ENCODE peak calls at places on chromosomes 4 and X, in five cellular contexts. Q is neuronal stem cell, L is mesendoderm, S is H9, I is IMR-90. J is an unnamed sample. For H3K4me1, the result is how much of the 10 kb centered on the place peaks cover.

GRCh38 chr4:70743728-70744127 is 22.0 kb downstream of the RUFY3 start:
- DNase-seq in Q (no peak), L (no peak), S (no peak), I (peak), J (no peak)

GRCh38 chrX:150897371-150898319 is 823 bp downstream of the CD99L2 start:
- DNase-seq in Q (no peak), L (peak), S (peak), I (no peak), J (peak)

GRCh38 chrX:119758682-119759332 is 419 bp downstream of the SOWAHD start:
- DNase-seq in Q (no peak), L (peak), S (peak), I (no peak), J (peak)

GRCh38 chr4:24915121-24915922 is 2.5 kb upstream of the CCDC149 start:
- DNase-seq in Q (no peak), L (peak), S (peak), I (no peak), J (no peak)

GRCh38 chr4:173264245-173264959 is 69.8 kb downstream of the HMGB2 start:
- DNase-seq in Q (no peak), L (no peak), S (no peak), I (peak), J (peak)

GRCh38 chrX:38664285-38664684 is 102.9 kb downstream of the TSPAN7 start:
- DNase-seq in Q (peak), L (peak), S (no peak), I (peak), J (peak)

GRCh38 chrX:130224810-130225209 is 43.9 kb downstream of the ZNF280C start:
- DNase-seq in Q (no peak), L (no peak), S (no peak), I (no peak), J (peak)

GRCh38 chrX:69031181-69031580 is 134.1 kb downstream of the PJA1 start:
- DNase-seq in Q (peak), L (peak), S (peak), I (no peak), J (no peak)

GRCh38 chr4:152970102-152970820 is 34.1 kb downstream of the FHDC1 start:
- DNase-seq in Q (no peak), L (no peak), S (no peak), I (peak), J (no peak)

GRCh38 chrX:38435130-38435529 is 82.7 kb downstream of the OTC start:
- DNase-seq in Q (no peak), L (no peak), S (no peak), I (no peak), J (no peak)

GRCh38 chr4:138576684-138577083 is 334.5 kb upstream of the SLC7A11 start:
- DNase-seq in Q (no peak), L (peak), S (no peak), I (peak), J (peak)

GRCh38 chr4:183080372-183081115 is 18.5 kb upstream of the WWC2 start:
- DNase-seq in Q (no peak), L (no peak), S (no peak), I (no peak), J (no peak)

GRCh38 chr4:22338806-22339205 is 177.1 kb downstream of the ADGRA3 start:
- DNase-seq in Q (no peak), L (no peak), S (no peak), I (no peak), J (no peak)

GRCh38 chr4:183099537-183100297 is 660 bp downstream of the WWC2 start:
- DNase-seq in Q (peak), L (peak), S (peak), I (no peak), J (peak)

GRCh38 chr4:82802906-82803305 is 4.3 kb upstream of the SCD5 start:
- DNase-seq in Q (no peak), L (no peak), S (no peak), I (no peak), J (no peak)

GRCh38 chrX:69151898-69152297 is 13.4 kb downstream of the PJA1 start:
- DNase-seq in Q (no peak), L (no peak), S (no peak), I (no peak), J (no peak)

GRCh38 chrX:96770315-96770714 is 85.7 kb downstream of the DIAPH2 start:
- DNase-seq in Q (no peak), L (no peak), S (no peak), I (peak), J (peak)

GRCh38 chr4:176561368-176561767 is 231.4 kb downstream of the VEGFC start:
- DNase-seq in Q (no peak), L (no peak), S (no peak), I (peak), J (peak)

GRCh38 chrX:48761674-48762471 is at the start of gene GLOD5:
- DNase-seq in Q (no peak), L (peak), S (peak), I (no peak), J (peak)

GRCh38 chrX:12954981-12955380 is 19.9 kb upstream of the TMSB4X start:
- DNase-seq in Q (no peak), L (no peak), S (no peak), I (no peak), J (no peak)

GRCh38 chr4:173522160-173522873 is 7.7 kb downstream of the HAND2 start:
- DNase-seq in Q (no peak), L (peak), S (peak), I (peak), J (peak)

GRCh38 chr4:112145326-112145819 is at the start of gene FAM241A:
- DNase-seq in Q (peak), L (peak), S (peak), I (peak), J (peak)

GRCh38 chr4:112145820-112146813 is 863 bp downstream of the FAM241A start:
- DNase-seq in Q (peak), L (peak), S (peak), I (peak), J (peak)

GRCh38 chr4:112150920-112151319 is 5.7 kb downstream of the FAM241A start:
- DNase-seq in Q (no peak), L (no peak), S (no peak), I (no peak), J (no peak)

GRCh38 chr4:112144546-112145325 is 518 bp upstream of the FAM241A start:
- DNase-seq in Q (no peak), L (no peak), S (no peak), I (no peak), J (no peak)

DNA sequence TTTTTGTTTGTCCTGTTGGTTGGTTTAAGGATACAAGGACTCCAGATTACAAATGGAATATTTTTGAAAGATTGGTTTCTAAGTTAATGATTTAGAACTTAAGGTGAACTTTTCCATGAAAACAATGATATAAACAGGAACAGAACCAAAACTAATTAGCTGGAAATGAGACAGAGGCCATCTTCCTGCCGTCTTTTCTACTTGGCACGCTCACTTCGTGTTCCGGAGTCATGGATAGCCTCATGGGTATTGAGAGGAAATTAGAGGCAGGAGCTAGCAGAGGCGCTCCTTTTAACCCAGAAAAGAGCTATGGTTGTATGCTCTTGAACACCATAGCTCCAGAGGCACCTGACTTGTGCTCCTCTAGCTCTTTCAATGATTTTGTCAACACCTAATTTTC is 2.4 kb downstream of the FAM241A start:
- DNase-seq in Q (no peak), L (no peak), S (no peak), I (no peak), J (no peak)
- H3K4me1 ChIP-seq in Q (under half), L (under half), S (under half), I (under half), J (under half)

DNA sequence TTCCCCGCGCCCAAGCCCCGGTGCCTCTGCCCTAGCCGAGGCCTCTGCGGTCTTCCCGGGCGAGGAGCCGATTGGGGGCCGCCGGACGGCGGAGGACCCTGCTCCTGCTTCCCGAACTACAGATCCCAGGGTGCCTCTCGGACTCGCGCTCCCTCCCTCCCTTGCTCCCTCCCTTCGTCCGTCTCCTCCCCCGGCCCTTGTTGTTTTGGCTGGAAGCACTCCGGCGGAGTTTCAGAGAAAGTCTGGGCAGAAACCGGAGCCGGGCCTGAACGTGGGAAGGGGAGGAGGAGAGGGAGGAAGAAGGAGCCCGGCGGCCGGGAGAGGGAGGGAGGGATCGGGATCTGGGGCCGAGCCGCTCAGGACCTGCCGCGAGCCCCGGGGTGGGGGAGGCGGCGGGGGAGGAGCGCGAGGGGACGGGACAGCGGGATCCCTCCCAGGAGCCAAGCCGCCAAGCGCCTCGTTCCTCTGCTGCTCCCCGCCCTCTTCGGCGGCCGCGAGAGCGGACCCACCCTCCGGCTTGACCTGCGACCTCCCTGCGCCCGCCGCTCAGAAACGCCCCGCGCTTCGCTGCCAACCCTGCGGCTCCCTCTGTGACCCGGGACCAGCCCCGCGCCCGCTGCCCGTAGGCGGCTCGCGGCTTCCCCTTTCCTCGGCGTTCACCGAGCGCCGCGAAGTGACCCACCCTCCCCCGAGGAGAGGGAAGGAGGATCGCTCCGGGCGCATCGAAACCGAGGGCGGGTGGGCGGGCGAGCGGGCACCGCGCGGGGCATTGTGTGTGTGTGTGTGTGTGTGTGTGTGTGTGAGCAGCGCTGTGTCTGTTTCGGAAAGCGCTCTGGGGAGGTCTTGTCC is 473 bp upstream of the GAB1 start:
- DNase-seq in Q (peak), L (peak), S (peak), I (peak), J (peak)
- H4K8ac ChIP-seq in Q (no peak), L (no peak), S (no peak), I (peak), J (peak)

GRCh38 chrX:103017542-103017941 is 46.4 kb downstream of the BEX1 start:
- DNase-seq in Q (no peak), L (no peak), S (no peak), I (no peak), J (no peak)
- H3K4me1 ChIP-seq in Q (under half), L (under half), S (under half), I (under half), J (under half)

DNA sequence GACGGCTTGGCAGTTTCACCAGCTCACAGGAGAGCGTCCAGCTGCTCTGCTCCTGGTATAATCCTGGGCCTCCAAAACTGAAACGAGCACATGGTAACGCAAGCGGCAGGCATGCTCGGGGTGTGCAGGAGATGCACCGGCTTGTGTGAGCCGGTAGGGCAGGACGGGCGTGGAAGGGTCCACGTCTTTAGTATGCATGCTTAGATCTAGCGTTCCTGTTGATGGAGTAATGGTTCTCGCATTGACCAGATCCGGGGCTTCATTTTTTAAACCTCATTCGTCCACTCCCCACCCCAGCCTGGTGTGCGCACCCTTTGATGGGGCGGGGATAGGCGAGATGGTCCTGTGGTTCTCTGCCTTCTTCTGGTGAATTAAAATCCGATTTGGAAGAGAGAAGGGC is 39.7 kb downstream of the FAM149A start:
- DNase-seq in Q (peak), L (peak), S (peak), I (peak), J (peak)
- H4K8ac ChIP-seq in Q (no peak), L (no peak), S (no peak), I (peak), J (peak)

GRCh38 chr4:39613093-39613656 is 25.5 kb downstream of the SMIM14 start:
- DNase-seq in Q (no peak), L (no peak), S (no peak), I (peak), J (peak)
- H3K4me1 ChIP-seq in Q (under half), L (under half), S (under half), I (under half), J (under half)

DNA sequence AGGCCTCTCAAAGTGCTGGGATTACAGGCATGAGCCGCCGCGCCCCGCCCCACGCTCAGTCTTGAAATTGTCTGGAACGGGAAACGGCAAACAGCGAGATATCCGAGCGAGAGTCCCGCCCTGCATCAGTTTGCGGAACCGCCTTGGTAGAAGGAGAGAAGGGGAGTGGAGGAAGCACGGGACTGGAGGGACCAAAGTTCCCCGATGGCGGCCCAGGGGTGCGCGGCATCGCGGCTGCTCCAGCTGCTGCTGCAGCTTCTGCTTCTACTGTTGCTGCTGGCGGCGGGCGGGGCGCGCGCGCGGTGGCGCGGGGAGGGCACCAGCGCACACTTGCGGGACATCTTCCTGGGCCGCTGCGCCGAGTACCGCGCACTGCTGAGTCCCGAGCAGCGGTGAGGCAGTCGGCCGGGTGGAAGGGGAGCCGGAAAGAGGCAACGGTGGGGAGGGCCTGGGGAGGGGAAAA is at the start of gene BST1:
- DNase-seq in Q (no peak), L (no peak), S (peak), I (peak), J (no peak)
- H4K8ac ChIP-seq in Q (no peak), L (no peak), S (no peak), I (peak), J (no peak)

GRCh38 chr4:6767725-6768538 is 14.6 kb upstream of the KIAA0232 start:
- DNase-seq in Q (no peak), L (no peak), S (no peak), I (no peak), J (no peak)

GRCh38 chr4:6769138-6769983 is 13.2 kb upstream of the KIAA0232 start:
- DNase-seq in Q (no peak), L (no peak), S (no peak), I (no peak), J (no peak)

GRCh38 chr4:6765703-6766102 is 16.8 kb upstream of the KIAA0232 start:
- DNase-seq in Q (no peak), L (no peak), S (no peak), I (no peak), J (no peak)

GRCh38 chr4:6768539-6768905 is 14.0 kb upstream of the KIAA0232 start:
- DNase-seq in Q (no peak), L (peak), S (no peak), I (peak), J (peak)

DNA sequence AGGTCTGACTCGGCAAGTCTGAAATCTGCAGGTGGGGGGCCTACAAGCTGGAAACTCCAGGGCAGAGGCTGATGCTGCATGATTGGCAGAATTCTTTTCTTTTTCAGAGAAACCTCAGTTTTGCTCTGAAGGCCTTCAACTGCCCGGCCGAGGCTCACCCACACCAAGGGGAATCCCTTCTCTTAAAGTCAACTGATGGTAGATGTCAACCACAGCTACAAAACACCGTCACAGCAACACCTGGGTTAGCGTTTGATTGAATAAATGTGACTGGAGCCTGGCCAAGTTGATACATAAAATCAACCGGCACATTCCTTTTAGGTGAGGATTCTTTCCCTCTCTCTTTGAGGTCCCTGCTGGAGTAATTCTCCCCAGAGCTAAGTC is 15.2 kb upstream of the KIAA0232 start:
- DNase-seq in Q (no peak), L (no peak), S (no peak), I (peak), J (no peak)
- H3K4me1 ChIP-seq in Q (under half), L (under half), S (under half), I (under half), J (under half)

DNA sequence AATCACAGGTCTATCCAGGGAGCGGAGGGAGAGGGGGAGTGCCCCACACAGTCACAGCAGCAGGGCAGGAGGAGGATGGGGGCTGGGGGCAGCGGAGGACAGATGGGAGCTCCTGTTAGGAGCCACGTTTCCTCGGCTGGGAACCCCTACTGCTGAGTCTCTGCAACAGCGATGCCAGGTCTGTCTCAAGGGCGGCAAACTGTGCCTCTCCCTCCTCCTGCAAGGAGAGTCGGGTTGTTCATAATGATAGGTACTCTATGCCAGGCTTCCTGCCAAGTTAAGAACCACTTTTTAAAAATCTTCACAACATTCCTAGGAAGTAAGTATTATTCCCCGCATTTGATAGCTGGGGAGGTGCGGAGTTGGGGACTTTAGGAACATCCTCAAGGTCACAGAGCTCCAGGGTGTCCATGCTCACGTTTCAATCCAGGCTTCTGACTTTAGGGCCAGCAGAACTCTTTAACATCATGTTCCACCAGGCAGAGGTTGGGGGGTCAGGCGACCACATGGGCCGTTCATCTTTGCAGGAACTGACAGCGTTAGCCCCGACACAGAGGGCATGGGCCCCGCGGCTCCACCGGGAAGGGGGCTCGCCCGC is 98.3 kb upstream of the MAML3 start:
- DNase-seq in Q (no peak), L (peak), S (peak), I (no peak), J (no peak)
- H4K8ac ChIP-seq in Q (no peak), L (peak), S (no peak), I (peak), J (peak)